ENCODE peak calls at places on chromosomes 4 and X, in seven cellular contexts. A is adrenal gland, M is transverse colon, X is prostate gland, N is Peyer's patch, Y is uterus, T is body of pancreas. V is an unnamed sample.

GRCh38 chr4:78612398-78613005 is 60.9 kb downstream of the ANXA3 start:
- DNase-seq in A (peak), M (peak), X (peak), N (peak), Y (no peak), T (peak), V (peak)

GRCh38 chrX:64204252-64204651 is 1.3 kb downstream of the AMER1 start:
- DNase-seq in A (peak), M (peak), X (peak), N (peak), Y (peak), T (peak), V (no peak)

GRCh38 chr4:25503779-25504178 is 126.7 kb downstream of the ANAPC4 start:
- DNase-seq in A (no peak), M (no peak), X (no peak), N (no peak), Y (no peak), T (no peak), V (no peak)

GRCh38 chr4:183541081-183542045 is 36.5 kb downstream of the ING2 start:
- DNase-seq in A (no peak), M (no peak), X (no peak), N (no peak), Y (no peak), T (peak), V (no peak)

GRCh38 chrX:11137543-11138139 is 26.5 kb downstream of the HCCS start:
- DNase-seq in A (no peak), M (no peak), X (peak), N (no peak), Y (no peak), T (no peak), V (no peak)

GRCh38 chrX:56728752-56729151 is 291 bp upstream of the NBDY start:
- DNase-seq in A (peak), M (peak), X (peak), N (peak), Y (no peak), T (no peak), V (no peak)

GRCh38 chrX:53093748-53094583 is at the start of gene KANTR:
- DNase-seq in A (peak), M (peak), X (peak), N (peak), Y (peak), T (peak), V (peak)

GRCh38 chr4:146153964-146154536 is 21.5 kb upstream of the LSM6 start:
- DNase-seq in A (no peak), M (no peak), X (no peak), N (no peak), Y (no peak), T (no peak), V (no peak)

GRCh38 chrX:40245411-40246140 is 147.8 kb upstream of the BCOR start:
- DNase-seq in A (peak), M (no peak), X (no peak), N (no peak), Y (peak), T (no peak), V (no peak)

GRCh38 chr4:185774815-185775684 is 36.9 kb downstream of the SORBS2 start:
- DNase-seq in A (peak), M (no peak), X (no peak), N (no peak), Y (no peak), T (peak), V (no peak)

GRCh38 chr4:185773419-185773818 is 38.6 kb downstream of the SORBS2 start:
- DNase-seq in A (peak), M (no peak), X (no peak), N (peak), Y (peak), T (peak), V (no peak)

GRCh38 chr4:185772391-185773093 is 39.5 kb downstream of the SORBS2 start:
- DNase-seq in A (no peak), M (no peak), X (no peak), N (no peak), Y (no peak), T (peak), V (no peak)

GRCh38 chr4:185775792-185776555 is 36.0 kb downstream of the SORBS2 start:
- DNase-seq in A (no peak), M (no peak), X (no peak), N (no peak), Y (no peak), T (no peak), V (no peak)

DNA sequence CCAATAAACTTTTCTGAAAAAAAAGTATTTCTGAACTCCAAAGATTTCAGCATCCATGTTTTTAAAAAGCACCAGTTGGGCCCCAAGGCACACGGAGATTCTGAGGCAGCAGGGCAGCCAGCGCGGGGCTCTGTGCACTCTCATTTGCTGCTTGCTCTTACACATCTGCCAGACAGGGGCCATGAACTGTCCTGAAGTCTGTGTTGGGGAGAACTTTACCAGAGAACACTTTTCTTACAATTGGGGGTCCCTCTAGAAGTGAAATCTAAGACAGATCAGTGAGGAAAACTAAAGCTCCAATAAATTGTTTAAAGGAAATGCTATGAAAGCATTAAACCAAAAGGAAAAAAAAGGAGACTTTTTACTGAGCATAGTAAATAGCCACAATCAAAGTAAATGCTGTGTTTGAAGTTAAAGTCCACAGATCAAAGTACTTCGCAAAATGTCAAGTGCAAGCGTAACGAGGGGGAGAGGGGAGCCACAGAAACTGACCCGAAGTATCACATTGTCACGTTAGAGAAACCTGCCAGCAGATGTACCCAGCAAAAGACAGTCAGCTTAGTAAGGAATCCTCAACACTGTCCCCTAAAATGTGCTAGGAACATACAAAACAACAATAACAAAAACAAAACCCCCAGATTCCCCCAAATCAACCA is 37.8 kb downstream of the SORBS2 start:
- DNase-seq in A (peak), M (no peak), X (no peak), N (no peak), Y (no peak), T (peak), V (no peak)
- TF ChIP-seq POLR2A in A (no peak), M (no peak), X (no peak), N (no peak), Y (no peak), T (no peak), V (no peak)

DNA sequence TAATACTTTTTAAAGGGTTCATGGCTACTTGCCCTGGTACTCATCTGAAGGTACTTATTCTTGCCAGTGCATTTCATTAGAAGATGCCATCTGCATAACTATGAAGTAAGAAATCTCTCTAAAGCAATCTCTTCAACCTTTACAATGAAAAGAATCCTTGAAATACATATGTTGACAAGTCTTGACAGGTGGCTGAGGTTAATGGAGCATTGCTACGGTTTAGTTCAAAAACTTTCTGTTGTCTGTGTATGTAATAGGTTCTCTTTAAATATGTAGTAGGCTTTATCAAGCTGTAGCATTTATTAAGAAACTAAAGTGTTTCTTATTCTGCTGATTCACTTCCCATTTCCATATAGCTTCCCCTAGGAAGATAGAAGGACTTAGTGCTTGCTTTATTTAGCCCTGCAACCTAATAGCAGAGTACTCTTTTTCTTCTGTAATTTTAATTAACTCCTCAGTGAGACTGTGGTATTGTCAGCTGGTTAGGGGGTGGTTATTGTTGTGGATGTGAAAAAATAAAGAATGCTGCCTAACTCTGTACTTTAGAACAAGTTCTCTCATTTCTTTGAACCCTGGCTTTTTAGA is 39.3 kb downstream of the SLAIN2 start:
- DNase-seq in A (no peak), M (no peak), X (no peak), N (no peak), Y (no peak), T (no peak), V (no peak)
- H3K27ac ChIP-seq in A (no peak), M (no peak), X (no peak), N (no peak), Y (no peak), T (no peak), V (no peak)

GRCh38 chr4:48271048-48271452 is 1.4 kb upstream of the TEC start:
- DNase-seq in A (no peak), M (no peak), X (no peak), N (no peak), Y (no peak), T (no peak), V (no peak)

GRCh38 chr4:48270516-48270897 is 869 bp upstream of the TEC start:
- DNase-seq in A (no peak), M (no peak), X (no peak), N (no peak), Y (no peak), T (no peak), V (no peak)

GRCh38 chr4:48269861-48270515 is 350 bp upstream of the TEC start:
- DNase-seq in A (peak), M (peak), X (peak), N (peak), Y (peak), T (peak), V (peak)

GRCh38 chr4:48267574-48267973 is 2.1 kb downstream of the TEC start:
- DNase-seq in A (no peak), M (no peak), X (no peak), N (no peak), Y (no peak), T (no peak), V (no peak)

DNA sequence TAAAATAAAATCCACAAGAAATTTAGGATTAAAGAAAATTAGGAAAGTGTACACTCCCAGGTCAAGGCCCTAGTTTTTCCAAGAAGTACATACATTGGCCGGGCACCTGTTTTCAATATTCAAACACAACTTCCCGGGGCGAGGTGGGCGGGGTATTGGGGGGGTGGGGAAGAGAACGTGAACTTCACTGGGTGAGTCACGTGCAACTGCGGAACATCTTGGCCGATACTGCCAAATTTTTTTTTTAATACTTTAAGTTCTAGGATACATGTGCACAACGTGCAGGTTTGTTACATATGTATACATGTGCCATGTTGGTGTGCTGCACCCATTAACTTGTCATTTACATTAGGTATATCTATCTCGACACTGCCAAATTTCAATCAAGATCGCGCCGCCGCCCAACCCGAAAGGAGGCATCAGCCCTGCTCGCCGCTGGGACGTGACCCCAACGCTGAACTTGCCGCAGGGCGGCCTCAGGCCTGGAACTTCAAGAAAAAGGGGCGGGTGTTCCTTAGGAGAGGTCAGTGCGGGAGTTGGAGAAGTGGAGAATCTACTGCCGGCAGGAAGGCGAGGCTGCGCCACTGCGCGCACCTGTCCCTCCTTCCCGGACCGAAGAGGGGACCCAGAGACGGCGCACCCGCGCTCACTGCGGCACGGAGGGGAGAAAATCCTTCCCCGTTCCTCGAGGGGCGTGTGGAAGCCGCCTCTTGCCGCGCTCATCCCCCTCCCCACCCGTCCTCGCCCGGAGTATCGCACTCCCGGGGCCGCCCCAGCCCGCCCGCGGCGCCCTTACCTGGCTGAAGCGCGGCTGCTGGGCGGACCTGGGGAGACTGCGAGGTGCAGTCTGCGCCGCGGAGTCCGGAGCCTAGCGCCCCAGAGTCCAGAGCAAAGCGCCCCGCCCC is at the start of gene TEC:
- DNase-seq in A (peak), M (peak), X (peak), N (peak), Y (no peak), T (peak), V (peak)
- TF ChIP-seq POLR2A in A (peak), M (peak), X (peak), N (peak), Y (peak), T (peak), V (peak)

GRCh38 chrX:21524008-21524407 is 134.1 kb downstream of the KLHL34 start:
- DNase-seq in A (no peak), M (no peak), X (no peak), N (no peak), Y (no peak), T (no peak), V (no peak)

GRCh38 chrX:21529771-21530170 is 128.4 kb downstream of the KLHL34 start:
- DNase-seq in A (no peak), M (no peak), X (no peak), N (no peak), Y (no peak), T (no peak), V (no peak)

GRCh38 chrX:21528076-21528475 is 130.1 kb downstream of the KLHL34 start:
- DNase-seq in A (no peak), M (no peak), X (no peak), N (no peak), Y (no peak), T (no peak), V (no peak)
- H3K27ac ChIP-seq in A (no peak), M (no peak), X (no peak), N (no peak), Y (no peak), T (no peak), V (no peak)

GRCh38 chr4:188002346-188002745 is 6.8 kb downstream of the ZFP42 start:
- DNase-seq in A (no peak), M (no peak), X (no peak), N (no peak), Y (no peak), T (no peak), V (no peak)
- TF ChIP-seq POLR2A in A (no peak), M (no peak), X (no peak), N (no peak), Y (no peak), T (no peak), V (no peak)

GRCh38 chr4:15690020-15690809 is 8.6 kb downstream of the FAM200B start:
- DNase-seq in A (no peak), M (no peak), X (no peak), N (no peak), Y (no peak), T (no peak), V (no peak)
- H3K27ac ChIP-seq in A (no peak), M (no peak), X (no peak), N (no peak), Y (peak), T (no peak), V (no peak)

GRCh38 chrX:23784487-23785301 is 1.7 kb downstream of the SAT1 start:
- DNase-seq in A (no peak), M (no peak), X (no peak), N (no peak), Y (no peak), T (peak), V (no peak)

GRCh38 chrX:23787745-23788118 is 4.8 kb downstream of the SAT1 start:
- DNase-seq in A (no peak), M (no peak), X (no peak), N (no peak), Y (no peak), T (no peak), V (no peak)

GRCh38 chrX:23786268-23786815 is 3.4 kb downstream of the SAT1 start:
- DNase-seq in A (no peak), M (no peak), X (no peak), N (no peak), Y (no peak), T (no peak), V (no peak)

GRCh38 chrX:23783569-23784486 is 855 bp downstream of the SAT1 start:
- DNase-seq in A (peak), M (no peak), X (no peak), N (no peak), Y (no peak), T (no peak), V (no peak)

GRCh38 chrX:23785564-23785963 is 2.6 kb downstream of the SAT1 start:
- DNase-seq in A (no peak), M (no peak), X (no peak), N (no peak), Y (no peak), T (no peak), V (no peak)
- TF ChIP-seq POLR2A in A (no peak), M (no peak), X (no peak), N (no peak), Y (no peak), T (no peak), V (no peak)

GRCh38 chr4:5865896-5866599 is 26.8 kb downstream of the CRMP1 start:
- DNase-seq in A (no peak), M (no peak), X (no peak), N (no peak), Y (no peak), T (no peak), V (no peak)
- H3K27ac ChIP-seq in A (no peak), M (no peak), X (no peak), N (no peak), Y (no peak), T (no peak), V (no peak)

GRCh38 chrX:17736856-17737706 is at the start of gene SCML1:
- DNase-seq in A (peak), M (peak), X (peak), N (peak), Y (peak), T (peak), V (peak)

GRCh38 chrX:17738002-17738713 is 865 bp downstream of the SCML1 start:
- DNase-seq in A (peak), M (peak), X (peak), N (peak), Y (peak), T (peak), V (no peak)

GRCh38 chrX:17736478-17736855 is 826 bp upstream of the SCML1 start:
- DNase-seq in A (no peak), M (no peak), X (no peak), N (no peak), Y (no peak), T (no peak), V (no peak)

GRCh38 chrX:17737707-17738001 is 361 bp downstream of the SCML1 start:
- DNase-seq in A (no peak), M (no peak), X (no peak), N (no peak), Y (no peak), T (no peak), V (no peak)

DNA sequence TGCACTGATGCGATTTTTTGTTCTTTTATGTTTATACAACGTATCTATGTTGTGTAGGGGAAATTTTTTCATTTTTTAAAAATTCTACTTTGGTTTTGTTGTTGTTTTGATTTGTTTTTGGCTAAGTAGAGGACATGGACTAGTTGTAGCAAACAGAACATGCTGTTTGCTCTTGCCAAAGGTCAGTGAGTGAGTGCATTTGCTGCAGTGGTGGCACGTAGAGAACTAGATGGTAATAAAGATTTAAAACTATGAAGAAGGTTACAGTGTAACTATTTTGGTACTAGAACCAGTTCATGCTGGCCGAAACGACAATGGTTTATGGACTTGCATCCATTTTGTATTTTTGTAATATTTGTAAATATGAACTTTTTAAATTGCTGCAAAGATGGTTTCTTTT is 1.9 kb upstream of the SCML1 start:
- DNase-seq in A (no peak), M (peak), X (no peak), N (no peak), Y (no peak), T (no peak), V (no peak)
- TF ChIP-seq POLR2A in A (no peak), M (no peak), X (no peak), N (no peak), Y (no peak), T (no peak), V (no peak)

V was measured in esophagus squamous epithelium.